ENCODE peak calls at places on chromosomes 5 and 9, in six cellular contexts. V, F, B, N, Z and X are unnamed samples.

GRCh38 chr5:172541119-172541763 is 86.9 kb upstream of the SH3PXD2B start:
- DNase-seq in V (no peak), F (no peak), B (peak; percentile 19), N (no peak), Z (no peak), X (no peak)

GRCh38 chr5:72328172-72328571 is 8.0 kb downstream of the PTCD2 start:
- DNase-seq in V (no peak), F (no peak), B (no peak), N (peak; percentile 94), Z (no peak), X (no peak)

GRCh38 chr5:111892949-111893348 is 136.0 kb upstream of the NREP start:
- DNase-seq in V (no peak), F (no peak), B (no peak), N (no peak), Z (no peak), X (no peak)

GRCh38 chr5:56164371-56164770 is 68.8 kb downstream of the ANKRD55 start:
- DNase-seq in V (peak; percentile 41), F (no peak), B (no peak), N (no peak), Z (no peak), X (no peak)

GRCh38 chr5:97968346-97968745 is 785.3 kb upstream of the RIOK2 start:
- DNase-seq in V (no peak), F (no peak), B (no peak), N (no peak), Z (no peak), X (no peak)

GRCh38 chr5:59790399-59791130 is 103.0 kb downstream of the PDE4D start:
- DNase-seq in V (no peak), F (no peak), B (no peak), N (peak; percentile 24), Z (no peak), X (peak; percentile 23)

GRCh38 chr5:78803386-78803785 is 154.8 kb upstream of the LHFPL2 start:
- DNase-seq in V (no peak), F (no peak), B (no peak), N (no peak), Z (no peak), X (no peak)

GRCh38 chr5:81151546-81151945 is 81.6 kb upstream of the CKMT2 start:
- DNase-seq in V (no peak), F (peak; percentile 78), B (no peak), N (no peak), Z (no peak), X (no peak)

GRCh38 chr5:177129206-177129605 is 4.4 kb upstream of the NSD1 start:
- DNase-seq in V (no peak), F (no peak), B (no peak), N (no peak), Z (no peak), X (no peak)

GRCh38 chr5:66207800-66208561 is 63.9 kb downstream of the SREK1 start:
- DNase-seq in V (no peak), F (no peak), B (no peak), N (no peak), Z (no peak), X (no peak)

GRCh38 chr9:130304643-130305042 is 39.1 kb downstream of the HMCN2 start:
- DNase-seq in V (no peak), F (no peak), B (no peak), N (no peak), Z (no peak), X (no peak)

GRCh38 chr9:123725389-123725788 is 204.5 kb downstream of the DENND1A start:
- DNase-seq in V (no peak), F (no peak), B (peak; percentile 37), N (no peak), Z (no peak), X (no peak)

GRCh38 chr9:127197186-127197860 is 67.3 kb upstream of the GARNL3 start:
- DNase-seq in V (no peak), F (no peak), B (no peak), N (no peak), Z (no peak), X (no peak)

GRCh38 chr5:116573279-116573616 is 1.4 kb downstream of the SEMA6A start:
- DNase-seq in V (no peak), F (no peak), B (no peak), N (peak; percentile 40), Z (no peak), X (peak; percentile 33)

GRCh38 chr9:6877671-6878161 is 119.9 kb downstream of the KDM4C start:
- DNase-seq in V (no peak), F (peak; percentile 11), B (no peak), N (peak; percentile 84), Z (no peak), X (no peak)

GRCh38 chr5:148794729-148795590 is 31.5 kb upstream of the ADRB2 start:
- DNase-seq in V (no peak), F (peak; percentile 85), B (no peak), N (no peak), Z (no peak), X (no peak)

GRCh38 chr9:113579270-113580040 is 115.9 kb downstream of the RGS3 start:
- DNase-seq in V (no peak), F (no peak), B (no peak), N (peak; percentile 19), Z (no peak), X (peak; percentile 68)

GRCh38 chr9:128114326-128115186 is 13.0 kb downstream of the PTGES2 start:
- DNase-seq in V (no peak), F (no peak), B (peak; percentile 35), N (no peak), Z (no peak), X (no peak)

GRCh38 chr5:154447074-154447725 is 1.4 kb downstream of the SAP30L start:
- DNase-seq in V (no peak), F (no peak), B (no peak), N (no peak), Z (no peak), X (no peak)

GRCh38 chr5:73693573-73694061 is 67.6 kb downstream of the ARHGEF28 start:
- DNase-seq in V (no peak), F (peak; percentile 18), B (no peak), N (peak; percentile 44), Z (no peak), X (no peak)

GRCh38 chr5:173472164-173472563 is 143.9 kb upstream of the STC2 start:
- DNase-seq in V (no peak), F (peak; percentile 93), B (no peak), N (peak; percentile 60), Z (no peak), X (no peak)

GRCh38 chr5:148924817-148925216 is 98.4 kb downstream of the ADRB2 start:
- DNase-seq in V (no peak), F (no peak), B (no peak), N (no peak), Z (no peak), X (no peak)

GRCh38 chr5:123810911-123811310 is 298.9 kb downstream of the CSNK1G3 start:
- DNase-seq in V (no peak), F (no peak), B (no peak), N (no peak), Z (no peak), X (no peak)

GRCh38 chr9:13324988-13325387 is 45.5 kb upstream of the MPDZ start:
- DNase-seq in V (no peak), F (no peak), B (no peak), N (peak; percentile 7), Z (no peak), X (no peak)

GRCh38 chr9:20808002-20808401 is 123.9 kb downstream of the FOCAD start:
- DNase-seq in V (no peak), F (no peak), B (no peak), N (no peak), Z (no peak), X (no peak)

GRCh38 chr5:158899792-158900191 is 199.9 kb downstream of the EBF1 start:
- DNase-seq in V (no peak), F (no peak), B (no peak), N (no peak), Z (no peak), X (no peak)

GRCh38 chr5:170861855-170862766 is at the start of gene RANBP17:
- DNase-seq in V (peak; percentile 28), F (no peak), B (peak; percentile 88), N (peak; percentile 76), Z (no peak), X (peak; percentile 39)

GRCh38 chr9:116555556-116556180 is 131.4 kb upstream of the TRIM32 start:
- DNase-seq in V (no peak), F (no peak), B (no peak), N (no peak), Z (no peak), X (no peak)

GRCh38 chr9:109098221-109098959 is 21.4 kb downstream of the TMEM245 start:
- DNase-seq in V (no peak), F (no peak), B (no peak), N (no peak), Z (no peak), X (no peak)